ENCODE peak calls at places on chromosomes 11 and 22, in seven cellular contexts. Y is IMR-90, Z is mesenchymal stem cell, P is neuronal stem cell, E is H1, B is mesendoderm, D is H9. J is an unnamed sample. For H3K27me3 and H3K4me1, the result is how much of the 10 kb centered on the place peaks cover.

GRCh38 chr11:134510641-134511040 is 98.6 kb upstream of the B3GAT1 start:
- DNase-seq in Z (no peak), Y (no peak), D (no peak), P (no peak), B (no peak), E (no peak), J (no peak)

GRCh38 chr11:129828301-129828836 is 12.7 kb downstream of the TMEM45B start:
- DNase-seq in D (no peak), Y (no peak), E (no peak), P (no peak), B (no peak), Z (no peak), J (no peak)

GRCh38 chr11:332651-333480 is 12.2 kb upstream of the IFITM3 start:
- DNase-seq in Y (no peak), E (no peak), B (no peak), D (peak), Z (no peak), P (no peak), J (no peak)

GRCh38 chr11:14764899-14765527 is 121.4 kb downstream of the PDE3B start:
- DNase-seq in Z (peak), D (no peak), P (no peak), B (no peak), E (no peak), Y (peak), J (no peak)

GRCh38 chr22:19942071-19942885 is 660 bp upstream of the TXNRD2 start:
- DNase-seq in P (no peak), B (no peak), D (no peak), E (no peak), Y (peak), Z (peak), J (peak)

GRCh38 chr11:2750101-2750509 is 50.3 kb upstream of the KCNQ1OT1 start:
- DNase-seq in P (no peak), D (no peak), Y (no peak), Z (no peak), B (no peak), E (no peak), J (peak)

GRCh38 chr11:60170566-60170965 is 12.3 kb downstream of the MS4A6A start:
- DNase-seq in Y (no peak), D (no peak), B (no peak), P (no peak), E (no peak), Z (no peak), J (no peak)

GRCh38 chr11:89381094-89381493 is 110.1 kb downstream of the NOX4 start:
- DNase-seq in P (no peak), Y (peak), Z (peak), D (no peak), E (no peak), B (peak), J (peak)

GRCh38 chr11:75059299-75059698 is 37.4 kb downstream of the OR2AT4 start:
- DNase-seq in P (no peak), B (no peak), D (no peak), Z (no peak), Y (no peak), E (no peak), J (no peak)

GRCh38 chr11:19868871-19869270 is 156.2 kb downstream of the NAV2 start:
- DNase-seq in P (no peak), B (peak), E (no peak), Z (no peak), Y (peak), D (no peak), J (no peak)

GRCh38 chr11:75233688-75234295 is 6.8 kb upstream of the TPBGL start:
- DNase-seq in P (peak), B (peak), Z (peak), D (peak), Y (peak), E (peak), J (peak)

GRCh38 chr11:95108159-95108611 is 18.5 kb downstream of the ENDOD1 start:
- DNase-seq in D (no peak), B (peak), Y (peak), P (no peak), Z (peak), E (no peak), J (peak)

GRCh38 chr11:86484164-86484794 is 109.6 kb downstream of the CCDC81 start:
- DNase-seq in B (no peak), D (no peak), Z (peak), P (no peak), Y (peak), E (no peak), J (peak)

GRCh38 chr11:15412054-15412453 is 297.3 kb downstream of the INSC start:
- DNase-seq in E (no peak), B (no peak), D (no peak), Y (no peak), Z (no peak), P (no peak), J (no peak)

GRCh38 chr11:79013509-79013908 is 427.3 kb downstream of the TENM4 start:
- DNase-seq in Y (peak), D (no peak), P (no peak), Z (no peak), B (no peak), E (no peak), J (no peak)

GRCh38 chr22:48785792-48786678 is 1041.6 kb downstream of the BRD1 start:
- DNase-seq in P (no peak), E (peak), Y (no peak), Z (no peak), B (no peak), D (no peak), J (no peak)

DNA sequence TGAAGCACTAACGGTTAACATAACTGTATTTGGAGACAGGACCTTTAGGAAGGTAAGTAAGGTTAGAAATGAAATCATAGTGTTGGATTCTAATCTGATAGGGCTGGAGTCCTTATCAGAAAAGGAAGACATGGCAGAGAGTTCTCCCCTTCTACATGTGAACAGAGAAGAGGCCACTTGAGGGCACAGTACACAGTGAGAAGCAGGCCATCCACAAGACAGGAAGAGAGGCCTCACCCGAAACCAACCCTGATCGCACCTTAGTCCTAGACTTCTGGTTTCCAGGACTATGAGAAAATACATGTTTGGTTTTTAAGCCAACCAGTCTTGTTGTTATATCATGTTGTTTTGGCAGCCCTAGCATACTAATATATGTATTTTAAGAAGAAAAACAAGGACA is 170.0 kb downstream of the LRRC4C start:
- DNase-seq in B (peak), E (no peak), D (no peak), Z (no peak), P (no peak), Y (no peak), J (no peak)
- H3K27me3 ChIP-seq in B (under half), E (under half), D (under half), Z (under half), P (under half), Y (under half), J (under half)

GRCh38 chr11:68503281-68503687 is 42.7 kb downstream of the PPP6R3 start:
- DNase-seq in B (peak), Y (peak), D (no peak), P (no peak), E (no peak), Z (peak), J (no peak)
- H3K23ac ChIP-seq in B (no peak), Y (peak), D (no peak), P (no peak), E (no peak), Z (no peak), J (no peak)

GRCh38 chr11:1509626-1510255 is 23.2 kb upstream of the MOB2 start:
- DNase-seq in E (no peak), D (no peak), P (no peak), B (no peak), Z (no peak), Y (no peak), J (no peak)

GRCh38 chr11:1507381-1508140 is 21.0 kb upstream of the MOB2 start:
- DNase-seq in B (no peak), Y (no peak), P (no peak), D (no peak), Z (no peak), E (no peak), J (no peak)

GRCh38 chr11:1508491-1508891 is 21.9 kb upstream of the MOB2 start:
- DNase-seq in Z (no peak), Y (no peak), B (no peak), E (no peak), P (no peak), D (no peak), J (no peak)

GRCh38 chr11:1510928-1511327 is 24.3 kb upstream of the MOB2 start:
- DNase-seq in E (no peak), Z (no peak), D (no peak), B (no peak), Y (no peak), P (no peak), J (no peak)

GRCh38 chr11:1508986-1509385 is 22.4 kb upstream of the MOB2 start:
- DNase-seq in Z (no peak), E (no peak), B (no peak), D (no peak), Y (no peak), P (no peak), J (no peak)
- H3K4me1 ChIP-seq in Z (under half), E (under half), B (under half), D (under half), Y (under half), P (under half), J (under half)

GRCh38 chr11:45765836-45766235 is 39.1 kb upstream of the SLC35C1 start:
- DNase-seq in E (no peak), D (no peak), Y (no peak), B (no peak), P (no peak), Z (no peak), J (no peak)
- H3K27me3 ChIP-seq in E (under half), D (under half), Y (under half), B (under half), P (under half), Z (half or more), J (under half)

GRCh38 chr11:64219354-64219684 is 6.7 kb downstream of the TRPT1 start:
- DNase-seq in Z (no peak), P (no peak), Y (no peak), D (no peak), B (no peak), E (no peak), J (no peak)

GRCh38 chr11:64218628-64219353 is 7.2 kb downstream of the TRPT1 start:
- DNase-seq in Z (no peak), E (no peak), D (no peak), B (no peak), P (no peak), Y (no peak), J (no peak)

GRCh38 chr11:64220798-64221197 is 5.2 kb downstream of the TRPT1 start:
- DNase-seq in P (no peak), Y (no peak), Z (no peak), D (no peak), E (no peak), B (no peak), J (no peak)

GRCh38 chr11:64219755-64220154 is 6.2 kb downstream of the TRPT1 start:
- DNase-seq in E (no peak), P (no peak), D (no peak), Y (no peak), Z (no peak), B (no peak), J (no peak)

GRCh38 chr11:64220271-64220670 is 5.7 kb downstream of the TRPT1 start:
- DNase-seq in P (no peak), Y (no peak), E (no peak), Z (no peak), D (no peak), B (no peak), J (no peak)
- H3K23ac ChIP-seq in P (no peak), Y (no peak), E (no peak), Z (no peak), D (no peak), B (no peak), J (no peak)

DNA sequence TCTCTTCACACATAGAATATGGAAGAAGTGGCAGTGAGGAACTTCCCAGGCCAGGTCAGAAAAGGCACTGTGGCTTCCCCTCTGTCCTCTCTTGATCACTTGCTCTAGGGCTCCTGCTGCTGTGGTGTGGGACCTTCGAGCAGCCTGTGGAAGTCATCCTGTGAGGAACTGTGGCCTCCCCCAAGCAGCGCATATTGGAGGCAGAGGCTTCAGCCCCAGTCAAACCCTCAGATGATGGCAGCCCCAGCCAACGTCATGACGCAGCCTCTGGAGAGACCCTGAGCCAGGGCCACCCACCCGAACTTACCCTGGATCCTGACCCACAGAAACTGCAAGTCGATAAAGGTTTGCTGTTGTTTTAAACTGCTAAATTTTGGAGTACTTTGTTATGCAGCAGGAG is 444.9 kb downstream of the TBC1D22A start:
- DNase-seq in B (no peak), E (no peak), D (no peak), Z (no peak), Y (no peak), P (no peak), J (no peak)
- H3K4me1 ChIP-seq in B (under half), E (under half), D (under half), Z (under half), Y (under half), P (under half), J (under half)

GRCh38 chr11:72671144-72672099 is 2.8 kb downstream of the PDE2A start:
- DNase-seq in D (no peak), P (no peak), B (no peak), E (no peak), Z (no peak), Y (no peak), J (no peak)
- H3K27me3 ChIP-seq in D (under half), P (under half), B (under half), E (under half), Z (half or more), Y (half or more), J (under half)

GRCh38 chr22:46134111-46134705 is 16.1 kb upstream of the PPARA start:
- DNase-seq in Y (no peak), E (no peak), B (no peak), P (no peak), Z (no peak), D (no peak), J (no peak)
- H3K23ac ChIP-seq in Y (no peak), E (no peak), B (no peak), P (peak), Z (no peak), D (no peak), J (no peak)

J was measured in trophoblast cell.